ENCODE peak calls at places on chromosome 11, in eight cellular contexts. Y, O, L, V, P, S, A and F are unnamed samples.

GRCh38 chr11:123137496-123138270 is 57.4 kb downstream of the CLMP start:
- DNase-seq in Y (no peak), O (no peak), L (peak; percentile 4), V (peak; percentile 46), P (no peak), S (peak; percentile 46), A (no peak), F (no peak)

GRCh38 chr11:94450061-94450460 is 43.6 kb downstream of the MRE11 start:
- DNase-seq in Y (no peak), O (no peak), L (no peak), V (no peak), P (no peak), S (no peak), A (no peak), F (no peak)

GRCh38 chr11:122392508-122392907 is 263.0 kb upstream of the UBASH3B start:
- DNase-seq in Y (no peak), O (no peak), L (no peak), V (no peak), P (no peak), S (no peak), A (no peak), F (no peak)

GRCh38 chr11:8693555-8693954 is 11.0 kb downstream of the RPL27A start:
- DNase-seq in Y (no peak), O (no peak), L (no peak), V (no peak), P (no peak), S (no peak), A (no peak), F (no peak)

GRCh38 chr11:114059984-114060401 is 482 bp downstream of the ZBTB16 start:
- DNase-seq in Y (no peak), O (no peak), L (no peak), V (no peak), P (no peak), S (no peak), A (no peak), F (no peak)

GRCh38 chr11:120112174-120112796 is 25.6 kb downstream of the TRIM29 start:
- DNase-seq in Y (no peak), O (no peak), L (no peak), V (no peak), P (no peak), S (no peak), A (no peak), F (no peak)

GRCh38 chr11:114346709-114347141 is 50.5 kb downstream of the NNMT start:
- DNase-seq in Y (no peak), O (no peak), L (no peak), V (no peak), P (peak; percentile 16), S (no peak), A (no peak), F (no peak)

GRCh38 chr11:14148653-14149273 is 186.2 kb downstream of the SPON1 start:
- DNase-seq in Y (no peak), O (no peak), L (no peak), V (peak; percentile 47), P (peak; percentile 23), S (peak; percentile 17), A (no peak), F (no peak)

GRCh38 chr11:63997801-63998332 is 11.6 kb downstream of the OTUB1 start:
- DNase-seq in Y (no peak), O (no peak), L (no peak), V (no peak), P (no peak), S (no peak), A (no peak), F (no peak)

GRCh38 chr11:416757-417621 is 2.2 kb upstream of the SIGIRR start:
- DNase-seq in Y (no peak), O (peak; percentile 34), L (no peak), V (no peak), P (peak; percentile 69), S (no peak), A (no peak), F (no peak)

GRCh38 chr11:93740031-93740801 is 1.1 kb downstream of the TAF1D start:
- DNase-seq in Y (no peak), O (no peak), L (no peak), V (no peak), P (peak; percentile 56), S (no peak), A (no peak), F (no peak)

GRCh38 chr11:60947666-60948065 is 4.3 kb downstream of the SLC15A3 start:
- DNase-seq in Y (no peak), O (no peak), L (no peak), V (peak; percentile 53), P (no peak), S (no peak), A (no peak), F (no peak)

GRCh38 chr11:79431535-79431934 is 9.3 kb downstream of the TENM4 start:
- DNase-seq in Y (no peak), O (no peak), L (no peak), V (no peak), P (no peak), S (no peak), A (no peak), F (no peak)